ENCODE peak calls at places on chromosomes 11 and 22, in five cellular contexts. I is suprapubic skin, U is HL-60, N is HCT116, T is transverse colon. O is an unnamed sample.

GRCh38 chr11:130037058-130037457 is 32.6 kb upstream of the APLP2 start:
- DNase-seq in T (peak), I (no peak), N (no peak), U (no peak), O (no peak)

GRCh38 chr11:66600219-66600923 is 7.4 kb downstream of the CCS start:
- DNase-seq in N (no peak), T (no peak), U (no peak), I (no peak), O (no peak)

GRCh38 chr22:23146842-23147205 is 1.5 kb downstream of the RAB36 start:
- DNase-seq in U (no peak), I (no peak), N (no peak), T (no peak), O (no peak)

GRCh38 chr11:45405916-45406670 is 120.0 kb upstream of the SYT13 start:
- DNase-seq in U (no peak), I (no peak), N (no peak), T (no peak), O (no peak)

GRCh38 chr22:32591620-32592019 is 117.0 kb downstream of the FBXO7 start:
- DNase-seq in T (no peak), N (no peak), U (no peak), I (no peak), O (no peak)

GRCh38 chr11:66950113-66950535 is 8.1 kb downstream of the PC start:
- DNase-seq in I (peak), T (peak), N (peak), U (no peak), O (peak)

GRCh38 chr11:79369094-79369493 is 71.7 kb downstream of the TENM4 start:
- DNase-seq in T (no peak), I (no peak), U (no peak), N (no peak), O (no peak)

GRCh38 chr11:78253797-78254196 is 65.1 kb downstream of the USP35 start:
- DNase-seq in U (no peak), T (no peak), N (no peak), I (no peak), O (no peak)

GRCh38 chr11:7612661-7613393 is 60.5 kb downstream of the CYB5R2 start:
- DNase-seq in I (no peak), N (no peak), T (no peak), U (no peak), O (no peak)
- TF ChIP-seq POLR2AphosphoS5 in I (no peak), N (no peak), T (no peak), U (no peak), O (no peak)

GRCh38 chr22:39967996-39968968 is 8.1 kb downstream of the TMA7B start:
- DNase-seq in T (no peak), I (no peak), U (no peak), N (no peak), O (peak)

GRCh38 chr22:39966522-39966921 is 6.3 kb downstream of the TMA7B start:
- DNase-seq in N (no peak), U (no peak), T (no peak), I (no peak), O (no peak)

GRCh38 chr22:39965749-39966148 is 5.6 kb downstream of the TMA7B start:
- DNase-seq in I (no peak), U (no peak), T (no peak), N (no peak), O (no peak)

GRCh38 chr22:39970742-39971141 is 10.5 kb downstream of the TMA7B start:
- DNase-seq in T (no peak), N (no peak), U (no peak), I (no peak), O (no peak)

GRCh38 chr22:39967103-39967829 is 7.1 kb downstream of the TMA7B start:
- DNase-seq in U (no peak), N (no peak), I (no peak), T (peak), O (no peak)
- H3K27ac ChIP-seq in U (no peak), N (no peak), I (no peak), T (peak), O (peak)

DNA sequence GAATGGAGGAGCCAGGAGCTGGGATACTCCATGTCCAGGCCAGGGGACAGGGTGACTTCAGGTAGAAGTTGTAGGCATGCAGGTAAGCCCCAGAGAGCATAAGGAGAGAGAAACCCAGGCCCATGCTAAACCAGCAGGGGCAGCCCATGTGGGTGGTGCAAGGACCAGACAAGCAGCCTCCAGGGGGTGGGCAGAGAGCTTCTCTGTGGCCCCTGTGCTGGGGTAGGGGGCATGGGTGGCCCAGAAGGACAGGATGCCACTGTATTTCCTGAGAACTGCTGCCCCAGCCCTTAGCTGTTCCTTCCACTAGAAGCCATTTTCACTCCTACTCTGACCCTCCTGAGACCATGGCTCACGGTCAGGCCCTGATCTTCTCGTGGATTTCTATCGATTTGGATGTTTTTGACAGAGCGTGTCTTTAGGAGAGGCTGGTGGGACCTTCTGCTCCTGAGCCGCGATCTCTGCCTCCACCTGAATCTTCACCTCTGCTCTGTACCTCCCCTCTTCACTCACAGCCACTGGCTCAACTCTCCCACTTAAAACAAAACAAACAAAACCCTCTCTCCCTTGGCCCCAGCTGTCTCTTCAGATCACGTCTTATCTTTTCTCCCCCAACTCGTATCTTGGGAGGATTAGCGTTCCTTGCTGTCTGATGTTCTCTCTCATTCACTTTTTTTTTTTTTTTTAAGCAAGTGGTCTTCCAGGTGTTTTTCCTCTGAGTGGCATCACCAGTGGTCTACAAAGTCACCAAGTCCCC is 112.2 kb downstream of the NECTIN1 start:
- DNase-seq in T (no peak), U (no peak), N (no peak), I (no peak), O (no peak)
- H3K4me3 ChIP-seq in T (no peak), U (no peak), N (no peak), I (no peak), O (no peak)

DNA sequence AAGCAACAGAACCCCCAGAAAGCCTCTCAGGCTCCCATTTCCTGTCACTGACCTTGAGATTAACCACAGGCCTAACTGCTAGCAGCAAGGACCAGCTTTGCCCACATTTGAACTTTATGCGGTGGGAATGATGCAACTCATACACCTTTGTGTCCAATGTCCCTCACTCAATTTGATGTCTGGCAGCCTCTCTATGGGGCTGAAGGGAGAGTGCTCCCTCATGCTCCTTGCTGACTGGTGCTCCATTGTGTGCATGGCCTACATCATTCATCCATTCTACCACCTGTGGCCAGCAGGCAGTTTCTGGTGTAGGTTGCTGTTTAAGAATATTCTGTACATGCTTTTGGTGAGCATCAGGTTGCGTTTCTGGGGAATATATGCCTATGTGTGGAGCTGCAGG is 31.9 kb downstream of the KCNQ1OT1 start:
- DNase-seq in U (no peak), N (no peak), I (no peak), T (no peak), O (no peak)
- TF ChIP-seq POLR2AphosphoS5 in U (no peak), N (no peak), I (no peak), T (no peak), O (no peak)

GRCh38 chr22:19513823-19514222 is 10.4 kb downstream of the CLDN5 start:
- DNase-seq in N (no peak), U (no peak), T (no peak), I (no peak), O (no peak)

GRCh38 chr22:19516378-19517170 is 7.6 kb downstream of the CLDN5 start:
- DNase-seq in I (no peak), U (no peak), N (no peak), T (no peak), O (no peak)

GRCh38 chr22:19517171-19517500 is 7.1 kb downstream of the CLDN5 start:
- DNase-seq in N (no peak), U (no peak), I (no peak), T (no peak), O (no peak)

GRCh38 chr22:19514831-19515565 is 9.2 kb downstream of the CLDN5 start:
- DNase-seq in T (no peak), U (no peak), I (no peak), N (no peak), O (no peak)

DNA sequence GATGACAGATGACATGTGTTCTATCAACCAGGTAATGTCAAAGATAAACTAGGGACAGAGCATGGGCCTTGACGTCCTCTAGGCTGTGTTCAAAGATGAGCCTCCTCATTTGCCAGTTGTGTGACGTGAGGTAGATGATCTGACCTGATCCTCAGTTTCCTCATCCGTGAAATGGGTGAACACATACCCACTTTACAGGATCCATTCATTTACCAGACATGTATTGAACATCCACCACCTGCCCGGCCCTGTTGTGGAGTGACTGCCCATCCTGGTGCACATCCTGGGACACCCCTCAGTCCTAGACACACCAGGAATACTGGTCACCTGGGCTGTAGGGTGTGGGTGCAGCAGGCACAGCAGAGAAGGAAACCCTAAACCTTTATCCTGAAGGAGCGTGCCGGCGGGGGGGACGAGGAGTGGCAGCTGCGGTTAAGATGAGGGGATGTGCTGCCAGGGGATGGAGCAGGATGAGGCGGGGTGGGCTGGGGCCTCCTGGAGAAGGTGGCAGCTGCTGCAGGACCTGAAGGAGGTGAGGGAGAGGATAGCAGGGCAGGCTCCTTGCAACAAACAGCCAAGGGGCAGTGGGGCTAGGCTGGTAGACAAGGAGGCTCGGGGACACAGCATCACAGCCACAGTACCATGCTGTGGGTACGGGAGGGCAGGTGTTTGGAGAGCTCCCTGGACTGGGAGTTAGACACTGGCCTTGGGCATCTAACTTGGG is 8.4 kb downstream of the CLDN5 start:
- DNase-seq in T (no peak), N (no peak), I (no peak), U (no peak), O (no peak)
- H3K27ac ChIP-seq in T (no peak), N (no peak), I (no peak), U (no peak), O (no peak)

GRCh38 chr11:14366936-14367335 is 8.0 kb upstream of the RRAS2 start:
- DNase-seq in N (no peak), T (no peak), I (no peak), U (no peak), O (no peak)
- H3K4me3 ChIP-seq in N (no peak), T (no peak), I (no peak), U (no peak), O (no peak)

O was measured in breast epithelium.